ENCODE peak calls at places on chromosome 19, in six cellular contexts. M is epithelial cell of esophagus, G is cardiac fibroblast, Y is A549, T is astrocyte of the spinal cord, V is fibroblast of the aortic adventitia. C is an unnamed sample.
A peak's percentile ranks its signal among the peaks of the same experiment; 100 is the strongest.

GRCh38 chr19:50932018-50932689 is 20.7 kb downstream of the KLK5 start:
- DNase-seq in M (peak; percentile 70), G (no peak), Y (no peak), T (no peak), V (no peak), C (no peak)

GRCh38 chr19:11581740-11582139 is 4.3 kb upstream of the ACP5 start:
- DNase-seq in M (no peak), G (peak; percentile 46), Y (no peak), T (no peak), V (peak; percentile 28), C (no peak)

GRCh38 chr19:48413879-48414623 is 20.6 kb downstream of the GRIN2D start:
- DNase-seq in M (no peak), G (no peak), Y (peak; percentile 76), T (no peak), V (peak; percentile 46), C (peak; percentile 37)

GRCh38 chr19:3068071-3068470 is 5.8 kb upstream of the TLE5 start:
- DNase-seq in M (no peak), G (no peak), Y (no peak), T (no peak), V (no peak), C (no peak)

GRCh38 chr19:491146-491741 is 5.0 kb upstream of the MADCAM1 start:
- DNase-seq in M (no peak), G (peak; percentile 24), Y (no peak), T (no peak), V (no peak), C (no peak)

GRCh38 chr19:47190167-47190727 is 40.8 kb downstream of the BBC3 start:
- DNase-seq in M (peak; percentile 16), G (peak; percentile 94), Y (peak; percentile 92), T (peak; percentile 89), V (peak; percentile 81), C (peak; percentile 70)

GRCh38 chr19:44988896-44989563 is 12.2 kb upstream of the RELB start:
- DNase-seq in M (peak; percentile 69), G (peak; percentile 76), Y (peak; percentile 75), T (peak; percentile 48), V (peak; percentile 64), C (no peak)

GRCh38 chr19:50252111-50252886 is 48.9 kb downstream of the MYH14 start:
- DNase-seq in M (no peak), G (peak; percentile 13), Y (peak; percentile 58), T (no peak), V (no peak), C (peak; percentile 50)

GRCh38 chr19:53057904-53058579 is 13.5 kb downstream of the ERVV-2 start:
- DNase-seq in M (peak; percentile 24), G (no peak), Y (no peak), T (no peak), V (no peak), C (no peak)

GRCh38 chr19:12720851-12721655 is 2.7 kb downstream of the TNPO2 start:
- DNase-seq in M (peak; percentile 21), G (peak; percentile 35), Y (no peak), T (peak; percentile 17), V (peak; percentile 17), C (no peak)

GRCh38 chr19:4284176-4284958 is 5.3 kb downstream of the SHD start:
- DNase-seq in M (peak; percentile 27), G (no peak), Y (peak; percentile 84), T (no peak), V (no peak), C (peak; percentile 88)

GRCh38 chr19:18292810-18293641 is 11.6 kb upstream of the JUND start:
- DNase-seq in M (no peak), G (peak; percentile 85), Y (peak; percentile 92), T (peak; percentile 85), V (peak; percentile 83), C (peak; percentile 95)

GRCh38 chr19:44644391-44645016 is 794 bp downstream of the PVR start:
- DNase-seq in M (peak; percentile 69), G (peak; percentile 41), Y (peak; percentile 82), T (peak; percentile 48), V (peak; percentile 44), C (peak; percentile 59)

GRCh38 chr19:40702337-40703012 is 12.0 kb upstream of the NUMBL start:
- DNase-seq in M (peak; percentile 73), G (peak; percentile 54), Y (peak; percentile 84), T (peak; percentile 15), V (peak; percentile 36), C (peak; percentile 45)

GRCh38 chr19:989381-990081 is 5.4 kb downstream of the WDR18 start:
- DNase-seq in M (no peak), G (no peak), Y (no peak), T (no peak), V (no peak), C (no peak)

GRCh38 chr19:41299046-41299754 is 10.8 kb upstream of the CCDC97 start:
- DNase-seq in M (no peak), G (no peak), Y (no peak), T (no peak), V (peak; percentile 25), C (no peak)

GRCh38 chr19:4456843-4457653 is 546 bp downstream of the UBXN6 start:
- DNase-seq in M (peak; percentile 52), G (peak; percentile 87), Y (no peak), T (peak; percentile 59), V (peak; percentile 67), C (peak; percentile 54)

GRCh38 chr19:39138221-39139211 is 12.9 kb downstream of the PAK4 start:
- DNase-seq in M (no peak), G (no peak), Y (no peak), T (no peak), V (peak; percentile 35), C (no peak)

GRCh38 chr19:10083911-10084310 is 2.2 kb upstream of the SHFL start:
- DNase-seq in M (no peak), G (no peak), Y (no peak), T (no peak), V (no peak), C (no peak)

GRCh38 chr19:8335343-8336071 is 7.6 kb downstream of the KANK3 start:
- DNase-seq in M (no peak), G (no peak), Y (peak; percentile 66), T (no peak), V (no peak), C (peak; percentile 57)
- TF ChIP-seq CTCF in M (no peak), G (no peak), Y (peak; percentile 40), T (no peak), V (no peak), C (no peak)

DNA sequence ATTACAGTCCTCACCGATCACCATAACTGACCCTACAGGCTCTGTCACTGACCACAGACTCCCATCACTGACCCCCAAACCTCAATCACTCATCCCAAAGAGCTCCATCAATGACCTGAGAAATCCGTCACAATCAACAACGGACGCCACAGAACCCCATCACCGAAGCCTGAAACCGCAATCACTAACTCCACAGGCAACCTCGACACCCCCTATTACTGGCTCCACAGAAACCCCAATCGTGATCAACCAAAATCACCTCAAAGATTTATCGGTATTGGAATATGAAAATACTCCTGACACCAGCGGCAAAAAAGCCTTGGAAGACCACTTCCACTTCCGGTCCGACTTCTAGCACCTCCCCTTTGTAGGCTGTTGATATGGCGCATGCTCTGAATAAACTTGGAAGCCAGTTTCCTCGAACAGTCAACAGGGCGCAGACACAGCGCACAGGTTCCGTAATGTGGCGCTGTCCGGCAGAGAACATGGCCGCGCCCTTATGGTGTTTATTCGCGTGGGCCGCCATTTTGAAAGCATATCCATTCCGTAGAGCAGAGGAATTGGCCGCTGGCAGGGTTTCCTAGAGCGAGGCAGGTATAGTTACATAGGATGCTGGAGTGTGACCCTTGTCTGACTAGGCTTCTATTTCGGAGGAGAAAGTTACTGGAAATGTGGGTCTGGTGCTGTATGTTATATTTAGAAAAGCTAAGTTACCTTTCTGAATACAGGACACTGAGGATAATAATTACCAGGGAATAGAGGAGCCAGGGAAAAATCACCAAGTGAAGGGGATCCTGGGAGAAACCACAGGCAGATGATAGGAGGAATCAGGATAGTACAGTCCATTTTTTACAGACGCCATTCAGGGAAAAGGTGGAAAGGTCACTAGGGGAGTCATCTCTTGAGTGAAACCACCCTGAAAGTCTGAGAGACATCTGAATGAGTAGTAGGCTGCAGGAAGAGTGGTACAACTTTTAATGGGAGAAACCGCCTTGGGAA is at the start of gene ZNF585A:
- DNase-seq in M (peak; percentile 98), G (peak; percentile 98), Y (peak; percentile 100), T (peak; percentile 97), V (peak; percentile 97), C (peak; percentile 93)
- TF ChIP-seq CTCF in M (peak; percentile 38), G (peak; percentile 30), Y (no peak), T (peak; percentile 38), V (peak; percentile 28), C (peak; percentile 39)

DNA sequence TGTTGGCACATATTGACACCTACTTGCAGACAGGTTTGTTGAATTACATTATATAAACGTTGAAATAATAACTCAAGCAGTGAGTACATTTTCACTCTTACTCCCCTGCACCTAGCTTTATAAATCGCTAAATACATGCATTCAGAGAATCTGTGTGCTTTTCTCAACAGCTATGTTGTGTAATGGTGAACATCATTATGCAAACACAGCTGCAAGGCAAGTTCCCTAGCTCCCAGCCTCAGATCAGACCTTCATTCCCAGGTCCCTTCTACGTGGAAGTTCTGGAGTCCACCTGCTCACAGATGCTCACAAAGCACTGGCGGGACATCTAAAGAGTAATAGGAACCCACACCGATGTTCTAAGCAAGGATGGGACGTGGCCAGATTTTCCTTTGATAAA is 86.8 kb upstream of the PEG3 start:
- DNase-seq in M (no peak), G (no peak), Y (no peak), T (no peak), V (no peak), C (no peak)
- TF ChIP-seq CTCF in M (no peak), G (no peak), Y (no peak), T (no peak), V (no peak), C (no peak)

GRCh38 chr19:13838943-13839192 is 38.1 kb upstream of the NANOS3 start:
- DNase-seq in M (no peak), G (no peak), Y (no peak), T (no peak), V (no peak), C (no peak)

GRCh38 chr19:13834308-13834790 is 39.1 kb downstream of the ZSWIM4 start:
- DNase-seq in M (peak; percentile 91), G (peak; percentile 39), Y (peak; percentile 87), T (peak; percentile 51), V (no peak), C (no peak)

GRCh38 chr19:13833330-13834265 is 38.4 kb downstream of the ZSWIM4 start:
- DNase-seq in M (peak; percentile 85), G (peak; percentile 94), Y (peak; percentile 91), T (peak; percentile 89), V (peak; percentile 82), C (peak; percentile 92)

GRCh38 chr19:13838071-13838942 is 38.6 kb upstream of the NANOS3 start:
- DNase-seq in M (no peak), G (peak; percentile 36), Y (no peak), T (peak; percentile 45), V (no peak), C (no peak)

DNA sequence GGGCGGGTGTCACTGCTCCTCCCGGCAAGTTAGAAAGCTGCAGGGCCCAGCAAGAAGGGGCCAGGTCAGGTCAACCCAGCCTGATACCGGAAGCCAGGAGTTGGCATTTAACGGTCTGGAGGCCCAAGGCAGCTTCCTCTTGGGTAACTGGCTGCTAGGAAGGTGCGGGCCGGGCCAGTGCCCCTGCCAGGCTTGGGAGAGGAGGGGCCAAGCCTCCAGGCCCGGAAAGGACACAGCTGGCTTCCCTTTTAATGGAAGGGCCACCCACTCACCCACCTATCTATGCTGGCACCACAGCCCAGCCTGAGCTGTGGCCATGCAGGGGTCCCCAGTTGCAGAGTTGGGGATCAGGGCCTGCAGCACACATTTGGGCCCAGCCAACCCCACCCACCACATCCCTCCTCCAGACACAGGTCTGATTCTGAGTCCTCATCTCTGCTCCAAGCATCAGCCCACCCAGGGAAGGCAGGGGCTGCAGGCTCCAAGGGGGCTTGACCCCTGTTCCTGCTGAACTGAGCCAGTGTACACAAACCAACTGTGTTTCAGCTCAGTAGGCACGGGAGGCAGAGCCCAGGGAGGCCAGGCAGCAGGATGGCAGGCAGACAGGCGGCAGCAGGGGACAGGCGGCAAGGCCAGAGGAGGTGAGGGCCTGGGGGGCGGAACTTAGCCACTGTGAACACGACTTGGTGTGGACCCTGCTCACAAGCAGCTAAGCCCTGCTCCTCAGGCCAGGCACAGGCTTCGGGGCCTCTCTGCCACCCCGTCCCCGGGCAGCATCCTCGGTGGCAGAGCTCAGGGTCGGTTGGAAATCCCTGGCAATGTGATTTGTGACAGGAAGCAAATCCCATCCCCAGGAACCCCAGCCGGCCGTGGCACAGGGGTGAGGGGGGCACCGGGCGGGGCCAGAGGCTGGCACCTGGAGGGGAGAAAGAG is 40.8 kb downstream of the ZSWIM4 start:
- DNase-seq in M (peak; percentile 29), G (peak; percentile 47), Y (peak; percentile 78), T (peak; percentile 40), V (no peak), C (no peak)
- TF ChIP-seq CTCF in M (no peak), G (no peak), Y (no peak), T (no peak), V (no peak), C (no peak)